ENCODE peak calls at places on chromosomes 6 and 20, in eight cellular contexts. K, L, X, D, Z, A, Q and M are unnamed samples.

GRCh38 chr20:57685134-57685851 is 24.5 kb downstream of the PMEPA1 start:
- DNase-seq in Z (no peak), A (no peak), D (no peak), L (no peak), K (no peak), Q (no peak), X (no peak), M (no peak)

GRCh38 chr6:44535967-44536366 is 148.5 kb downstream of the CDC5L start:
- DNase-seq in L (no peak), D (no peak), K (no peak), Q (no peak), X (no peak), Z (no peak), A (no peak), M (no peak)

GRCh38 chr20:62791301-62792181 is 4.7 kb upstream of the MRGBP start:
- DNase-seq in Z (peak), L (peak), X (peak), D (peak), K (peak), A (peak), Q (peak), M (peak)

GRCh38 chr6:163423696-163424095 is 9.2 kb downstream of the QKI start:
- DNase-seq in X (no peak), Q (no peak), D (no peak), L (no peak), Z (no peak), K (no peak), A (no peak), M (no peak)

GRCh38 chr6:34959221-34959620 is 70.2 kb downstream of the ANKS1A start:
- DNase-seq in Q (no peak), D (no peak), L (no peak), X (no peak), Z (no peak), A (no peak), K (no peak), M (no peak)

GRCh38 chr6:118680452-118681095 is 29.2 kb upstream of the CEP85L start:
- DNase-seq in A (no peak), Z (no peak), Q (peak), X (no peak), K (no peak), D (no peak), L (no peak), M (no peak)

GRCh38 chr6:169843110-169843509 is 91.7 kb downstream of the ERMARD start:
- DNase-seq in L (no peak), A (no peak), K (no peak), D (no peak), Z (no peak), Q (no peak), X (no peak), M (no peak)

GRCh38 chr20:49713779-49714712 is at the start of gene B4GALT5:
- DNase-seq in Z (peak), Q (peak), K (no peak), A (peak), D (peak), X (peak), L (no peak), M (peak)